ENCODE peak calls at places on chromosome 19, in five cellular contexts. N, H, S, Q and U are unnamed samples.

GRCh38 chr19:48992571-48993174 is 436 bp downstream of the GYS1 start:
- DNase-seq in N (no peak), H (no peak), S (peak; percentile 47), Q (no peak), U (peak; percentile 75)

GRCh38 chr19:33385956-33386355 is 12.4 kb downstream of the CEBPG start:
- DNase-seq in N (peak; percentile 60), H (no peak), S (no peak), Q (no peak), U (peak; percentile 74)

GRCh38 chr19:35013047-35013819 is 13.1 kb downstream of the GRAMD1A start:
- DNase-seq in N (peak; percentile 76), H (no peak), S (peak; percentile 78), Q (peak; percentile 80), U (peak; percentile 78)

GRCh38 chr19:34082289-34083077 is 89.8 kb upstream of the LSM14A start:
- DNase-seq in N (no peak), H (no peak), S (no peak), Q (no peak), U (no peak)

GRCh38 chr19:47765522-47766358 is 12.8 kb upstream of the SELENOW start:
- DNase-seq in N (peak; percentile 75), H (no peak), S (peak; percentile 68), Q (peak; percentile 32), U (peak; percentile 91)

GRCh38 chr19:9644472-9644871 is 23.4 kb upstream of the ZNF561 start:
- DNase-seq in N (no peak), H (no peak), S (no peak), Q (no peak), U (no peak)

GRCh38 chr19:2334986-2335846 is 6.7 kb downstream of the SPPL2B start:
- DNase-seq in N (no peak), H (no peak), S (no peak), Q (no peak), U (peak; percentile 44)

GRCh38 chr19:16435238-16435911 is 36.4 kb downstream of the EPS15L1 start:
- DNase-seq in N (peak; percentile 40), H (no peak), S (peak; percentile 37), Q (no peak), U (peak; percentile 62)

GRCh38 chr19:6057651-6058365 is 52.5 kb downstream of the RFX2 start:
- DNase-seq in N (no peak), H (no peak), S (peak; percentile 17), Q (no peak), U (peak; percentile 50)

GRCh38 chr19:3398114-3398899 is 31.9 kb downstream of the NFIC start:
- DNase-seq in N (peak; percentile 84), H (no peak), S (peak; percentile 62), Q (no peak), U (peak; percentile 95)

GRCh38 chr19:1474011-1474764 is 4.8 kb downstream of the C19orf25 start:
- DNase-seq in N (peak; percentile 46), H (no peak), S (no peak), Q (no peak), U (peak; percentile 26)

GRCh38 chr19:870963-871401 is 11.5 kb downstream of the CFD start:
- DNase-seq in N (peak; percentile 80), H (no peak), S (no peak), Q (no peak), U (peak; percentile 93)

GRCh38 chr19:29667941-29668340 is 2.7 kb downstream of the PLEKHF1 start:
- DNase-seq in N (no peak), H (no peak), S (no peak), Q (peak; percentile 69), U (no peak)

GRCh38 chr19:29668746-29669609 is 3.7 kb downstream of the PLEKHF1 start:
- DNase-seq in N (no peak), H (no peak), S (no peak), Q (no peak), U (peak; percentile 14)

GRCh38 chr19:29666634-29667389 is 1.6 kb downstream of the PLEKHF1 start:
- DNase-seq in N (peak; percentile 79), H (no peak), S (peak; percentile 58), Q (no peak), U (peak; percentile 93)

GRCh38 chr19:29665826-29666633 is 769 bp downstream of the PLEKHF1 start:
- DNase-seq in N (peak; percentile 76), H (no peak), S (peak; percentile 45), Q (no peak), U (peak; percentile 90)

GRCh38 chr19:29667390-29667783 is 2.1 kb downstream of the PLEKHF1 start:
- DNase-seq in N (no peak), H (no peak), S (no peak), Q (no peak), U (no peak)
- H3K27ac ChIP-seq in N (peak overlapping the region; percentile 98), H (no peak overlapping the region), S (peak overlapping the region; percentile 75), Q (peak overlapping the region; percentile 94), U (peak overlapping the region; percentile 94)

GRCh38 chr19:56690668-56691067 is 19.1 kb upstream of the ZNF835 start:
- DNase-seq in N (no peak), H (no peak), S (no peak), Q (no peak), U (no peak)
- H3K4me1 ChIP-seq in N (no peaks in the 10 kb centered on the region), H (no peaks in the 10 kb centered on the region), S (no peaks in the 10 kb centered on the region), Q (no peaks in the 10 kb centered on the region), U (no peaks in the 10 kb centered on the region)

GRCh38 chr19:41478171-41478570 is 35.2 kb downstream of the ERICH4 start:
- DNase-seq in N (no peak), H (no peak), S (no peak), Q (no peak), U (no peak)

GRCh38 chr19:41478875-41479756 is 36.2 kb downstream of the ERICH4 start:
- DNase-seq in N (no peak), H (no peak), S (no peak), Q (no peak), U (peak; percentile 66)

GRCh38 chr19:41476583-41476982 is 33.6 kb downstream of the ERICH4 start:
- DNase-seq in N (no peak), H (no peak), S (no peak), Q (no peak), U (no peak)

GRCh38 chr19:41479757-41480191 is 36.8 kb downstream of the ERICH4 start:
- DNase-seq in N (peak; percentile 35), H (no peak), S (no peak), Q (no peak), U (peak; percentile 83)

DNA sequence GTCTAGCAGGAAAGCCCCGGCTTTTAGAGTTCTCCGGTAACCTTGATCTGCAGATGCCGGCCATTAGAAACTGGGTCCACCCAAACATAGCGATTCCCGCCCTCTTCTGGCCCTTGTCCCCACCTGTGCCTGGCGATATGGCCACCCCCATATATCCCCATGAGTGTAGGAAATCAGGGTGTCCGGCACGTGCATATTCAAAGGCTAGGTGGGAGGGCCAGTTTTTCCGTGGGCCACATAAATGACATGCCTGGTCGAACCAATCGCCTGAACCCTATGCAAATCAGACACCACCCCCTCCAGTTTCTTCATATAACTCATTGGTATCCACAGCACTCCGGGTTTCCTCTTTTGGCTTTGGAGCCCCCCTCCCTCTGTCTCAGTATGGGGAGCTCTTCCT is 37.4 kb downstream of the ERICH4 start:
- DNase-seq in N (no peak), H (no peak), S (no peak), Q (no peak), U (no peak)
- H3K27ac ChIP-seq in N (peak overlapping the region; percentile 85), H (no peak overlapping the region), S (no peak overlapping the region), Q (no peak overlapping the region), U (peak overlapping the region; percentile 80)

GRCh38 chr19:18428173-18428836 is 9.1 kb downstream of the SSBP4 start:
- DNase-seq in N (no peak), H (no peak), S (no peak), Q (no peak), U (no peak)
- H3K4me1 ChIP-seq in N (peaks cover 71% of the 10 kb centered on the region), H (peaks cover 3% of the 10 kb centered on the region), S (peaks cover 6% of the 10 kb centered on the region), Q (peaks cover 64% of the 10 kb centered on the region), U (peaks cover 18% of the 10 kb centered on the region)

GRCh38 chr19:58513213-58513693 is 1.5 kb upstream of the SLC27A5 start:
- DNase-seq in N (no peak), H (no peak), S (no peak), Q (no peak), U (no peak)
- H3K27ac ChIP-seq in N (peak overlapping the region; percentile 78), H (peak overlapping the region; percentile 47), S (no peak overlapping the region), Q (peak overlapping the region; percentile 55), U (no peak overlapping the region)

DNA sequence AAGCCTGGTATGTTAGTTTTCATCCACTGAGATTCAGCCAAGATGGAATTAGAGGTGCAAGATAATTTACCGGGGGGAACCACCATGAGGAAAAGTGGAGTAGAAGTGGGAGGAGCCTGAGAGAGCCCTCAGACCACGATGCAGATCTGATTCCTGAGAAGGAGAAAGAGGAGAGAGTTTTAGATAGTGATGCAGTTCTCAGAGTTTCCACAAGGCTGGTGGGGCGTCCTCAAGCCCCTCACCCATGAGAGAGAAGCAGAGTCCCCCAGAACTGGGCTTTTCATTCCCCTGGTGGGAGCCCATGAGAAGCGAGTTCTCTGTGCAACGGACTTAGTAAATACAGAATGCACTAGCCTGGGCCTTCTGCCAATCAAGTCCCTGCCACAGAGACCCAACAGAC is 18.1 kb downstream of the CEACAM5 start:
- DNase-seq in N (no peak), H (no peak), S (no peak), Q (no peak), U (no peak)
- H3K4me1 ChIP-seq in N (no peaks in the 10 kb centered on the region), H (no peaks in the 10 kb centered on the region), S (no peaks in the 10 kb centered on the region), Q (no peaks in the 10 kb centered on the region), U (no peaks in the 10 kb centered on the region)

GRCh38 chr19:18112989-18113478 is 15.5 kb downstream of the MAST3 start:
- DNase-seq in N (peak; percentile 87), H (no peak), S (peak; percentile 96), Q (peak; percentile 54), U (peak; percentile 95)
- H3K27ac ChIP-seq in N (no peak overlapping the region), H (no peak overlapping the region), S (no peak overlapping the region), Q (no peak overlapping the region), U (no peak overlapping the region)

GRCh38 chr19:18845961-18846360 is 14.2 kb downstream of the UPF1 start:
- DNase-seq in N (no peak), H (peak; percentile 50), S (no peak), Q (no peak), U (no peak)
- H3K4me1 ChIP-seq in N (peaks cover 96% of the 10 kb centered on the region), H (peaks cover 19% of the 10 kb centered on the region), S (peaks cover 9% of the 10 kb centered on the region), Q (peaks cover 58% of the 10 kb centered on the region), U (peaks cover 25% of the 10 kb centered on the region)

GRCh38 chr19:15123031-15123890 is 16.1 kb downstream of the SYDE1 start:
- DNase-seq in N (no peak), H (peak; percentile 38), S (no peak), Q (no peak), U (peak; percentile 51)
- H3K27ac ChIP-seq in N (peak overlapping the region; percentile 96), H (no peak overlapping the region), S (peak overlapping the region; percentile 87), Q (no peak overlapping the region), U (peak overlapping the region; percentile 45)